ENCODE peak calls at places on chromosomes 7 and 10, in nine cellular contexts. N is adrenal gland, P is prostate gland, I is transverse colon, E is IMR-90, V is upper lobe of left lung, M is ovary, C is uterus, F is thyroid gland. T is an unnamed sample.

GRCh38 chr10:117684673-117685211 is 142.2 kb downstream of the EMX2 start:
- DNase-seq in P (no peak), F (peak), C (peak), I (peak), V (peak), M (peak), E (no peak), N (no peak), T (no peak)

GRCh38 chr7:130908345-130909160 is 174.5 kb upstream of the KLF14 start:
- DNase-seq in M (no peak), E (peak), I (no peak), N (no peak), F (no peak), P (no peak), V (no peak), C (no peak), T (no peak)

GRCh38 chr10:98587156-98587555 is 140.4 kb upstream of the HPS1 start:
- DNase-seq in I (no peak), V (no peak), P (no peak), M (no peak), F (no peak), N (no peak), E (no peak), C (no peak), T (no peak)

GRCh38 chr10:122258136-122259074 is 12.7 kb upstream of the BTBD16 start:
- DNase-seq in N (no peak), I (no peak), E (peak), P (no peak), M (no peak), C (no peak), V (no peak), F (peak), T (peak)

GRCh38 chr7:121140790-121141189 is 152.3 kb downstream of the CPED1 start:
- DNase-seq in I (no peak), V (no peak), E (no peak), N (no peak), C (no peak), M (no peak), F (no peak), P (no peak), T (no peak)

GRCh38 chr10:36534471-36535002 is 590.9 kb upstream of the ANKRD30A start:
- DNase-seq in P (no peak), V (no peak), N (no peak), M (no peak), C (no peak), I (no peak), E (peak), F (peak), T (no peak)

GRCh38 chr10:86314616-86315520 is 51.7 kb downstream of the GRID1 start:
- DNase-seq in E (no peak), M (no peak), C (no peak), P (no peak), I (no peak), N (no peak), F (no peak), V (no peak), T (no peak)

GRCh38 chr10:16646474-16647059 is 124.9 kb upstream of the C1QL3 start:
- DNase-seq in E (no peak), I (no peak), V (no peak), F (no peak), N (no peak), M (no peak), P (no peak), C (no peak), T (no peak)

GRCh38 chr7:134130124-134130523 is 3.0 kb downstream of the LRGUK start:
- DNase-seq in C (no peak), F (no peak), N (no peak), M (no peak), I (no peak), E (no peak), P (no peak), V (no peak), T (no peak)

GRCh38 chr7:98229991-98230745 is 18.9 kb downstream of the BHLHA15 start:
- DNase-seq in V (peak), E (no peak), M (no peak), I (no peak), N (no peak), F (no peak), C (no peak), P (no peak), T (no peak)

GRCh38 chr7:22885824-22886255 is 63.2 kb upstream of the TOMM7 start:
- DNase-seq in N (no peak), F (no peak), I (no peak), P (no peak), M (no peak), E (peak), C (no peak), V (no peak), T (no peak)

GRCh38 chr10:14414901-14415300 is 84.2 kb upstream of the FRMD4A start:
- DNase-seq in N (no peak), P (no peak), C (no peak), V (no peak), M (no peak), I (no peak), F (no peak), E (peak), T (no peak)

GRCh38 chr7:129777195-129777844 is 165.8 kb downstream of the NRF1 start:
- DNase-seq in N (no peak), I (no peak), P (no peak), C (no peak), E (no peak), F (no peak), V (no peak), M (no peak), T (peak)

GRCh38 chr7:156612930-156613329 is 27.6 kb upstream of the RNF32 start:
- DNase-seq in C (no peak), E (no peak), V (peak), M (no peak), N (no peak), P (no peak), I (no peak), F (no peak), T (no peak)

GRCh38 chr7:36855330-36855729 is 131.0 kb upstream of the AOAH start:
- DNase-seq in E (no peak), N (no peak), C (no peak), V (no peak), F (no peak), I (no peak), M (no peak), P (no peak), T (no peak)

GRCh38 chr7:334618-335357 is 44.8 kb downstream of the FOXL3 start:
- DNase-seq in P (no peak), I (no peak), V (no peak), E (no peak), F (no peak), N (no peak), C (no peak), M (no peak), T (no peak)

GRCh38 chr7:141456298-141456697 is 94.9 kb upstream of the AGK start:
- DNase-seq in E (no peak), M (no peak), I (no peak), C (no peak), V (no peak), P (no peak), F (no peak), N (peak), T (no peak)

GRCh38 chr10:110207805-110208613 is 604 bp downstream of the MXI1 start:
- DNase-seq in M (peak), V (peak), N (peak), P (peak), F (peak), E (peak), C (peak), I (peak), T (no peak)

GRCh38 chr7:23357190-23358093 is 58.3 kb downstream of the MALSU1 start:
- DNase-seq in M (no peak), V (no peak), I (no peak), N (no peak), P (no peak), C (no peak), E (peak), F (no peak), T (no peak)

GRCh38 chr10:74445493-74445892 is 294.5 kb downstream of the ADK start:
- DNase-seq in V (no peak), N (no peak), F (no peak), M (no peak), P (no peak), E (no peak), C (no peak), I (no peak), T (no peak)

GRCh38 chr7:123782071-123782798 is 33.4 kb upstream of the WASL start:
- DNase-seq in M (no peak), I (no peak), E (no peak), F (no peak), C (no peak), P (no peak), N (no peak), V (no peak), T (no peak)

GRCh38 chr7:119935418-119936025 is 337.5 kb upstream of the KCND2 start:
- DNase-seq in C (no peak), F (no peak), V (no peak), E (peak), N (no peak), P (no peak), I (no peak), M (no peak), T (no peak)

GRCh38 chr7:3721422-3721821 is 420.4 kb downstream of the SDK1 start:
- DNase-seq in N (no peak), C (no peak), E (no peak), P (no peak), V (no peak), I (no peak), F (no peak), M (no peak), T (no peak)

GRCh38 chr10:79484476-79484875 is 27.9 kb upstream of the EIF5AL1 start:
- DNase-seq in C (no peak), F (no peak), I (no peak), N (no peak), E (no peak), V (no peak), P (no peak), M (no peak), T (no peak)

GRCh38 chr10:132185601-132186487 is 904 bp upstream of the DPYSL4 start:
- DNase-seq in P (peak), V (peak), C (no peak), N (peak), M (peak), F (peak), I (peak), E (peak), T (no peak)

GRCh38 chr10:43902842-43903241 is 254.2 kb upstream of the ZNF32 start:
- DNase-seq in E (no peak), M (no peak), C (no peak), V (no peak), I (no peak), P (no peak), F (no peak), N (no peak), T (no peak)

GRCh38 chr7:17298840-17299476 is 506 bp downstream of the AHR start:
- DNase-seq in P (peak), E (peak), C (peak), V (peak), N (peak), F (peak), I (peak), M (peak), T (peak)

GRCh38 chr10:100982916-100983830 is 4.1 kb downstream of the MRPL43 start:
- DNase-seq in V (peak), P (no peak), C (peak), I (peak), E (no peak), F (no peak), N (no peak), M (no peak), T (peak)

GRCh38 chr7:55157347-55158105 is 138.7 kb downstream of the EGFR start:
- DNase-seq in N (no peak), E (no peak), V (peak), P (no peak), C (no peak), I (no peak), M (peak), F (no peak), T (no peak)

GRCh38 chr7:109497053-109497452 is 927.4 kb downstream of the DNAJB9 start:
- DNase-seq in I (no peak), M (no peak), C (no peak), F (no peak), N (no peak), V (no peak), E (no peak), P (no peak), T (no peak)

GRCh38 chr7:108347616-108348015 is 108.6 kb downstream of the NRCAM start:
- DNase-seq in C (no peak), M (no peak), E (peak), N (peak), V (no peak), P (no peak), I (no peak), F (peak), T (no peak)

GRCh38 chr7:19747740-19748339 is 25.6 kb downstream of the TMEM196 start:
- DNase-seq in E (peak), C (no peak), N (no peak), M (no peak), P (no peak), V (no peak), F (no peak), I (no peak), T (no peak)

GRCh38 chr7:134458341-134458805 is 527 bp downstream of the AKR1B1 start:
- DNase-seq in F (peak), I (peak), V (peak), P (peak), E (peak), C (peak), N (no peak), M (peak), T (peak)

GRCh38 chr7:49791089-49791741 is 17.8 kb downstream of the VWC2 start:
- DNase-seq in N (no peak), C (no peak), I (peak), M (no peak), P (no peak), E (no peak), V (no peak), F (peak), T (no peak)

GRCh38 chr7:102912742-102913141 is at the start of gene LRRC17:
- DNase-seq in C (peak), N (no peak), F (no peak), M (peak), P (no peak), V (no peak), I (no peak), E (peak), T (no peak)

DNA sequence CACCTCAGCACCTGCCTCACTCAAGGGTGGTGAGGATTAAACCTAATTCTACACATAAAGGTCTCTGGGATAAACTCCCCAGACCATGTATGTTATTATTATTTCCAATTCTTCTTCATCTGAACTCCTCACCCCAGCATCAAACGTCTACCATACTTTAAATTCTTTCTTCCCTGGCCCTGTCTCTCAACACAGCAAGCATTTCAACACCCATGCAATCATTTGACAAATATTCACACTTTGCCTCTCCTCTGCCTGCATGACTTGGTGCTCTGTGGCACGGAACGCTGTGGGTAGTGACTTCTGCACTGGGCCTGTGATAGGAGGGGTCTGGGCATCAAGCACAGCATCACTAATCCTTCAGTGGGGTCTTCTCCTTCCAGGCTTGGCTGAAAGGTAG is 490.8 kb downstream of the TNS3 start:
- DNase-seq in E (peak), V (no peak), P (no peak), F (no peak), M (no peak), N (no peak), C (no peak), I (no peak), T (no peak)
- TF ChIP-seq POLR2A in E (no peak), V (no peak), P (no peak), F (no peak), M (no peak), N (no peak), C (no peak), I (no peak), T (no peak)

GRCh38 chr7:27175005-27175625 is 995 bp upstream of the HOXA10 start:
- DNase-seq in E (no peak), C (peak), F (no peak), V (no peak), I (peak), P (peak), N (no peak), M (peak), T (peak)
- TF ChIP-seq POLR2A in E (no peak), C (peak), F (no peak), V (no peak), I (peak), P (peak), N (no peak), M (no peak), T (no peak)

GRCh38 chr7:46652317-46652716 is 731.2 kb upstream of the IGFBP3 start:
- DNase-seq in F (no peak), V (no peak), M (no peak), C (no peak), E (no peak), P (no peak), I (no peak), N (no peak), T (no peak)

GRCh38 chr7:46653848-46654247 is 732.8 kb upstream of the IGFBP3 start:
- DNase-seq in I (no peak), V (no peak), E (no peak), M (no peak), P (no peak), F (no peak), C (no peak), N (no peak), T (no peak)

GRCh38 chr7:46649896-46650295 is 728.8 kb upstream of the IGFBP3 start:
- DNase-seq in M (no peak), F (no peak), C (no peak), E (no peak), I (no peak), P (no peak), N (no peak), V (no peak), T (no peak)

GRCh38 chr7:46651561-46652088 is 730.6 kb upstream of the IGFBP3 start:
- DNase-seq in F (no peak), V (no peak), I (no peak), P (no peak), M (no peak), N (no peak), C (no peak), E (no peak), T (no peak)

DNA sequence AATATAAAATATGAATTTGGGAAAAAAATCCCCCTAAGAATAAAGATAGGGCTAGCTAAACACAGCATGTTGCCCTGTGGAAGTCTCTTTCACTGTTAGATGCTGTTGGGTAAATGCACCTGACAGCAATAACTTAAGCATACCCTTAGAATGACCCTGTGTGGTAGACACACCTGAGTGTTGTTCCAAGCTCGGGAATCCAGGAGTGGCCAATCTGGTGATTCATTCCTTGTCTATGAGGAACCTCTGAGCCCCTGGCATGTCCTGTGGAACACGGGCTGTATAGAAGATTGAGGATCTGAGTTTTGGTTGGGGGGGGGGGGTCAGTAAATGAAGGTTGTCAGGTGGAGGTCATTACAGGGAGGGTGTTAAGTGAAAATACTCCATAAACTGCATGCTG is 730.0 kb upstream of the IGFBP3 start:
- DNase-seq in I (peak), P (peak), E (no peak), N (no peak), F (no peak), V (no peak), M (no peak), C (no peak), T (no peak)
- TF ChIP-seq POLR2A in I (no peak), P (no peak), E (no peak), N (no peak), F (no peak), V (no peak), M (no peak), C (no peak), T (no peak)

GRCh38 chr7:100887186-100887954 is 2.1 kb downstream of the UFSP1 start:
- DNase-seq in I (peak), V (no peak), C (no peak), N (no peak), M (no peak), E (no peak), P (no peak), F (no peak), T (no peak)

GRCh38 chr7:100884741-100885439 is 4.6 kb downstream of the UFSP1 start:
- DNase-seq in P (no peak), F (no peak), C (no peak), E (no peak), V (no peak), I (no peak), M (no peak), N (no peak), T (no peak)

GRCh38 chr7:100885440-100886141 is 3.9 kb downstream of the UFSP1 start:
- DNase-seq in N (no peak), P (no peak), V (no peak), M (no peak), I (no peak), C (no peak), E (no peak), F (no peak), T (no peak)

GRCh38 chr7:100886936-100887185 is 2.7 kb downstream of the UFSP1 start:
- DNase-seq in N (no peak), I (no peak), V (peak), E (no peak), M (no peak), P (no peak), F (no peak), C (no peak), T (no peak)

GRCh38 chr7:100886142-100886935 is 3.2 kb downstream of the UFSP1 start:
- DNase-seq in P (no peak), N (no peak), F (no peak), M (no peak), I (no peak), C (no peak), V (no peak), E (no peak), T (no peak)
- TF ChIP-seq POLR2A in P (no peak), N (no peak), F (no peak), M (no peak), I (no peak), C (no peak), V (no peak), E (no peak), T (no peak)

GRCh38 chr10:124708246-124708779 is 35.9 kb downstream of the FAM53B start:
- DNase-seq in P (no peak), N (no peak), C (no peak), I (no peak), E (no peak), V (no peak), M (no peak), F (no peak), T (no peak)

GRCh38 chr10:124710266-124710881 is 33.8 kb downstream of the FAM53B start:
- DNase-seq in E (no peak), M (no peak), V (no peak), P (no peak), C (no peak), N (no peak), F (peak), I (no peak), T (no peak)

GRCh38 chr10:124711145-124711544 is 33.0 kb downstream of the FAM53B start:
- DNase-seq in C (no peak), E (no peak), P (no peak), V (no peak), N (no peak), M (no peak), F (no peak), I (no peak), T (no peak)

GRCh38 chr10:124708922-124709520 is 35.2 kb downstream of the FAM53B start:
- DNase-seq in N (no peak), F (no peak), C (no peak), I (no peak), P (no peak), E (no peak), V (no peak), M (no peak), T (no peak)

GRCh38 chr10:124709862-124710261 is 34.3 kb downstream of the FAM53B start:
- DNase-seq in N (no peak), M (no peak), E (no peak), C (peak), P (no peak), F (no peak), V (peak), I (peak), T (no peak)
- TF ChIP-seq POLR2A in N (no peak), M (no peak), E (no peak), C (no peak), P (peak), F (no peak), V (peak), I (peak), T (no peak)

GRCh38 chr7:100567751-100568175 is 5.9 kb downstream of the SAP25 start:
- DNase-seq in P (no peak), E (no peak), C (peak), M (no peak), F (no peak), N (peak), I (no peak), V (no peak), T (no peak)
- TF ChIP-seq POLR2A in P (no peak), E (no peak), C (no peak), M (no peak), F (no peak), N (no peak), I (no peak), V (no peak), T (no peak)

GRCh38 chr10:102497545-102497944 is 5.0 kb downstream of the ACTR1A start:
- DNase-seq in M (no peak), N (no peak), P (no peak), V (no peak), E (no peak), I (no peak), F (no peak), C (no peak), T (no peak)

GRCh38 chr10:102493771-102494170 is 8.7 kb downstream of the ACTR1A start:
- DNase-seq in I (no peak), C (no peak), P (no peak), M (no peak), E (no peak), N (no peak), V (no peak), F (no peak), T (no peak)

GRCh38 chr10:102491136-102491535 is 11.4 kb downstream of the ACTR1A start:
- DNase-seq in I (no peak), V (no peak), E (no peak), F (no peak), N (no peak), P (no peak), C (no peak), M (no peak), T (no peak)

GRCh38 chr10:102492344-102492939 is 10.1 kb downstream of the ACTR1A start:
- DNase-seq in M (no peak), E (no peak), P (no peak), V (no peak), F (no peak), I (no peak), C (no peak), N (no peak), T (no peak)

GRCh38 chr10:102492983-102493382 is 9.5 kb downstream of the ACTR1A start:
- DNase-seq in E (no peak), V (no peak), M (peak), C (no peak), N (peak), F (peak), I (no peak), P (peak), T (no peak)
- TF ChIP-seq POLR2A in E (no peak), V (no peak), M (no peak), C (no peak), N (no peak), F (no peak), I (no peak), P (no peak), T (no peak)

T was measured in suprapubic skin.